ENCODE peak calls at places on chromosomes 12 and 14, in seven cellular contexts. H is aorta; B is lower lobe of right lung; K is right lobe of liver; Z is activated CD8-positive, alpha-beta T cell treated with anti-CD3 and anti-CD28 coated beads, Interleukin-2, amount 10 ng/mL, durations not matched to agents 7 days and 5 days; Y is heart left ventricle; P is effector memory CD8-positive, alpha-beta T cell. E is an unnamed sample.

GRCh38 chr12:26857465-26858176 is 24.6 kb upstream of the ITPR2 start:
- ATAC-seq in H (no peak), B (no peak), K (no peak), Z (no peak), Y (peak; percentile 83), P (no peak), E (no peak)

GRCh38 chr12:4745249-4745648 is 25.0 kb downstream of the GALNT8 start:
- ATAC-seq in H (no peak), B (no peak), K (no peak), Z (no peak), Y (peak; percentile 88), P (no peak), E (no peak)

GRCh38 chr14:68475802-68476201 is 317.1 kb downstream of the ZFP36L1 start:
- ATAC-seq in H (no peak), B (no peak), K (peak; percentile 37), Z (no peak), Y (no peak), P (no peak), E (no peak)

GRCh38 chr12:68037616-68038255 is 48.5 kb downstream of the IFNG-AS1 start:
- ATAC-seq in H (no peak), B (no peak), K (no peak), Z (no peak), Y (no peak), P (no peak), E (no peak)

GRCh38 chr14:68607852-68608232 is 185.0 kb downstream of the ZFP36L1 start:
- ATAC-seq in H (no peak), B (peak; percentile 11), K (no peak), Z (no peak), Y (peak; percentile 2), P (no peak), E (no peak)

GRCh38 chr12:57610553-57611115 is 601 bp upstream of the ARHGEF25 start:
- ATAC-seq in H (peak; percentile 75), B (peak; percentile 40), K (no peak), Z (no peak), Y (peak; percentile 50), P (peak; percentile 34), E (peak; percentile 76)

GRCh38 chr12:13304924-13305323 is 108.4 kb downstream of the EMP1 start:
- ATAC-seq in H (no peak), B (no peak), K (no peak), Z (no peak), Y (no peak), P (no peak), E (no peak)

GRCh38 chr12:49882248-49882850 is 21.4 kb downstream of the FAIM2 start:
- ATAC-seq in H (no peak), B (no peak), K (no peak), Z (no peak), Y (no peak), P (no peak), E (no peak)

GRCh38 chr12:14842315-14842714 is 1.0 kb downstream of the ART4 start:
- ATAC-seq in H (no peak), B (no peak), K (peak; percentile 66), Z (no peak), Y (no peak), P (no peak), E (no peak)

GRCh38 chr14:21268612-21269251 is 510 bp downstream of the HNRNPC start:
- ATAC-seq in H (peak; percentile 0), B (peak; percentile 0), K (no peak), Z (no peak), Y (peak; percentile 21), P (no peak), E (no peak)

GRCh38 chr12:116368196-116369194 is 91.0 kb upstream of the MED13L start:
- ATAC-seq in H (no peak), B (peak; percentile 91), K (peak; percentile 86), Z (no peak), Y (no peak), P (no peak), E (no peak)

GRCh38 chr12:128789356-128789929 is 34.3 kb downstream of the SLC15A4 start:
- ATAC-seq in H (no peak), B (peak; percentile 44), K (peak; percentile 46), Z (no peak), Y (no peak), P (no peak), E (no peak)

GRCh38 chr12:106910202-106910601 is 45.5 kb upstream of the TMEM263 start:
- ATAC-seq in H (no peak), B (peak; percentile 42), K (no peak), Z (no peak), Y (no peak), P (peak; percentile 32), E (no peak)

GRCh38 chr12:124005736-124006581 is 32.9 kb downstream of the ZNF664 start:
- ATAC-seq in H (no peak), B (no peak), K (no peak), Z (peak; percentile 34), Y (peak; percentile 16), P (no peak), E (no peak)

GRCh38 chr12:242496-242895 is 20.1 kb downstream of the SLC6A13 start:
- ATAC-seq in H (no peak), B (no peak), K (no peak), Z (no peak), Y (no peak), P (no peak), E (no peak)

GRCh38 chr14:102824832-102825231 is 47.6 kb downstream of the TRAF3 start:
- ATAC-seq in H (peak; percentile 54), B (peak; percentile 26), K (peak; percentile 100), Z (no peak), Y (peak; percentile 97), P (no peak), E (no peak)

GRCh38 chr14:71636820-71637471 is 295.3 kb upstream of the RGS6 start:
- ATAC-seq in H (no peak), B (no peak), K (no peak), Z (no peak), Y (no peak), P (no peak), E (no peak)

GRCh38 chr14:104715416-104715815 is 8.6 kb upstream of the ADSS1 start:
- ATAC-seq in H (no peak), B (no peak), K (no peak), Z (no peak), Y (no peak), P (no peak), E (no peak)

GRCh38 chr14:61523751-61524150 is 171.6 kb upstream of the HIF1A start:
- ATAC-seq in H (no peak), B (no peak), K (no peak), Z (no peak), Y (no peak), P (no peak), E (no peak)

GRCh38 chr12:29783773-29784666 is at the start of gene TMTC1:
- ATAC-seq in H (peak; percentile 86), B (peak; percentile 71), K (peak; percentile 82), Z (no peak), Y (peak; percentile 85), P (no peak), E (peak; percentile 83)

GRCh38 chr12:71195338-71195896 is 37.6 kb upstream of the TSPAN8 start:
- ATAC-seq in H (no peak), B (no peak), K (no peak), Z (no peak), Y (no peak), P (no peak), E (no peak)

GRCh38 chr12:6752181-6752930 is 585 bp downstream of the MLF2 start:
- ATAC-seq in H (no peak), B (no peak), K (peak; percentile 1), Z (no peak), Y (peak; percentile 0), P (peak; percentile 0), E (no peak)

GRCh38 chr14:105532111-105532623 is 5.8 kb downstream of the TMEM121 start:
- ATAC-seq in H (no peak), B (no peak), K (no peak), Z (no peak), Y (no peak), P (no peak), E (no peak)

GRCh38 chr14:90803249-90803648 is 13.0 kb downstream of the TTC7B start:
- ATAC-seq in H (no peak), B (no peak), K (no peak), Z (no peak), Y (no peak), P (no peak), E (no peak)

GRCh38 chr12:98418357-98419075 is 96.9 kb upstream of the TMPO start:
- ATAC-seq in H (peak; percentile 90), B (peak; percentile 96), K (peak; percentile 52), Z (no peak), Y (peak; percentile 85), P (no peak), E (peak; percentile 94)

GRCh38 chr14:50615566-50615965 is 52.5 kb downstream of the SAV1 start:
- ATAC-seq in H (no peak), B (no peak), K (no peak), Z (no peak), Y (no peak), P (no peak), E (no peak)

GRCh38 chr12:47881826-47882427 is 22.9 kb downstream of the VDR start:
- ATAC-seq in H (peak; percentile 79), B (peak; percentile 54), K (no peak), Z (no peak), Y (peak; percentile 38), P (no peak), E (peak; percentile 76)

GRCh38 chr12:22687677-22688076 is 62.7 kb downstream of the ETNK1 start:
- ATAC-seq in H (peak; percentile 68), B (peak; percentile 33), K (peak; percentile 50), Z (peak; percentile 85), Y (peak; percentile 57), P (peak; percentile 82), E (no peak)

GRCh38 chr12:85693093-85693665 is 143.0 kb downstream of the RASSF9 start:
- ATAC-seq in H (no peak), B (no peak), K (no peak), Z (no peak), Y (no peak), P (no peak), E (no peak)

GRCh38 chr14:24130717-24131548 is 474 bp downstream of the FITM1 start:
- ATAC-seq in H (no peak), B (no peak), K (peak; percentile 70), Z (no peak), Y (peak; percentile 85), P (no peak), E (no peak)

GRCh38 chr12:28489256-28489655 is 299.0 kb downstream of the CCDC91 start:
- ATAC-seq in H (peak; percentile 78), B (no peak), K (no peak), Z (no peak), Y (peak; percentile 62), P (no peak), E (no peak)

GRCh38 chr12:57047981-57048380 is 1.9 kb downstream of the MYO1A start:
- ATAC-seq in H (no peak), B (no peak), K (no peak), Z (no peak), Y (no peak), P (no peak), E (no peak)

GRCh38 chr12:26471560-26471959 is 276.2 kb downstream of the SSPN start:
- ATAC-seq in H (peak; percentile 63), B (peak; percentile 73), K (peak; percentile 50), Z (no peak), Y (peak; percentile 65), P (peak; percentile 32), E (peak; percentile 22)

GRCh38 chr14:31261859-31262739 is 54.5 kb upstream of the HECTD1 start:
- ATAC-seq in H (peak; percentile 45), B (peak; percentile 76), K (peak; percentile 37), Z (no peak), Y (peak; percentile 58), P (no peak), E (peak; percentile 75)

GRCh38 chr14:73323889-73324535 is 86.7 kb downstream of the PAPLN start:
- ATAC-seq in H (no peak), B (peak; percentile 35), K (no peak), Z (peak; percentile 44), Y (no peak), P (no peak), E (no peak)

GRCh38 chr12:21773263-21773741 is 1.2 kb downstream of the KCNJ8 start:
- ATAC-seq in H (peak; percentile 10), B (peak; percentile 28), K (peak; percentile 68), Z (no peak), Y (peak; percentile 43), P (no peak), E (no peak)

GRCh38 chr12:52215587-52216031 is 17.4 kb upstream of the KRT7 start:
- ATAC-seq in H (no peak), B (peak; percentile 55), K (no peak), Z (no peak), Y (no peak), P (no peak), E (peak; percentile 11)

GRCh38 chr12:112282920-112283319 is 99.3 kb downstream of the HECTD4 start:
- ATAC-seq in H (no peak), B (no peak), K (no peak), Z (no peak), Y (no peak), P (no peak), E (no peak)